ENCODE peak calls at places on chromosomes 5 and 9, in six cellular contexts. F is suprapubic skin, P is GM12878, A is lower lobe of right lung, B is IMR-90, U is ovary. E is an unnamed sample.

GRCh38 chr5:34501840-34502239 is 154.3 kb upstream of the RAI14 start:
- DNase-seq in F (no peak), U (no peak), B (no peak), P (no peak), A (no peak), E (no peak)

GRCh38 chr9:77291714-77292113 is 114.4 kb downstream of the VPS13A start:
- DNase-seq in A (no peak), F (no peak), B (peak; percentile 33), U (no peak), P (no peak), E (peak; percentile 31)

GRCh38 chr9:88533951-88534455 is 975 bp upstream of the NXNL2 start:
- DNase-seq in F (no peak), U (peak; percentile 77), A (peak; percentile 61), B (peak; percentile 57), P (no peak), E (peak; percentile 43)

GRCh38 chr5:138950411-138951011 is 75.4 kb upstream of the LRRTM2 start:
- DNase-seq in B (no peak), U (no peak), A (peak; percentile 68), F (no peak), P (no peak), E (no peak)

GRCh38 chr5:113199122-113199905 is 222.7 kb downstream of the DCP2 start:
- DNase-seq in P (no peak), A (no peak), U (no peak), F (no peak), B (peak; percentile 86), E (peak; percentile 83)

GRCh38 chr5:106331415-106331814 is 1339.3 kb downstream of the EFNA5 start:
- DNase-seq in A (no peak), U (no peak), F (no peak), B (peak; percentile 98), P (no peak), E (peak; percentile 35)

GRCh38 chr9:116891438-116891837 is 204.3 kb downstream of the TRIM32 start:
- DNase-seq in U (no peak), B (no peak), F (no peak), P (no peak), A (no peak), E (no peak)

GRCh38 chr9:5587024-5587423 is 41.9 kb upstream of the RIC1 start:
- DNase-seq in A (no peak), B (peak; percentile 95), F (no peak), U (no peak), P (no peak), E (peak; percentile 70)

DNA sequence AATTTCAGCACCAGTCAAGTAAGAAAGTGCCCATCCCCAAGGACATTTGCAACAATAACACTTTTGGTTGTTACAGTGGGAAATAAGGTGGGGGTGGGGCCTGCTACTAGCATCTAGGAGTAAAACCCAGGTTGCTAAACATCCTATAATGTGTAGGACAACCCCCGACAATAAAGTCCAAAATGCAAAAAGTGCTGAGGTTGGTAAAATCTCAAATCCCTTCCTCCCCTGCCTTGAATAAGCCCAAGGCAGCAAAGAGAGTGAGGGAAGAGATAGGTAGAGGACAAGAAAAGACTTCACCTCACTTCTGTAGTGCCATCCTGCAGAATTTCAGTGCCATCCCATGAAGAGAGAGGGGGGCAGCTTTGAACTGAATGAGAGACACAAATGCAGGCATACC is 117.5 kb upstream of the NIPBL start:
- DNase-seq in U (no peak), F (no peak), P (no peak), B (no peak), A (no peak), E (no peak)
- TF ChIP-seq CTCF in U (no peak), F (no peak), P (no peak), B (no peak), A (no peak), E (no peak)

GRCh38 chr5:150021491-150022162 is 21.1 kb downstream of the HMGXB3 start:
- DNase-seq in U (no peak), F (no peak), A (no peak), B (peak; percentile 19), P (no peak), E (peak; percentile 80)

GRCh38 chr5:150017606-150018005 is 17.1 kb downstream of the HMGXB3 start:
- DNase-seq in P (no peak), F (no peak), A (no peak), U (no peak), B (peak; percentile 66), E (no peak)

GRCh38 chr5:150022681-150023080 is 22.1 kb downstream of the HMGXB3 start:
- DNase-seq in A (no peak), U (no peak), F (no peak), B (no peak), P (no peak), E (no peak)

GRCh38 chr5:150022163-150022540 is 21.6 kb downstream of the HMGXB3 start:
- DNase-seq in B (peak; percentile 87), F (no peak), P (no peak), A (no peak), U (no peak), E (peak; percentile 94)

DNA sequence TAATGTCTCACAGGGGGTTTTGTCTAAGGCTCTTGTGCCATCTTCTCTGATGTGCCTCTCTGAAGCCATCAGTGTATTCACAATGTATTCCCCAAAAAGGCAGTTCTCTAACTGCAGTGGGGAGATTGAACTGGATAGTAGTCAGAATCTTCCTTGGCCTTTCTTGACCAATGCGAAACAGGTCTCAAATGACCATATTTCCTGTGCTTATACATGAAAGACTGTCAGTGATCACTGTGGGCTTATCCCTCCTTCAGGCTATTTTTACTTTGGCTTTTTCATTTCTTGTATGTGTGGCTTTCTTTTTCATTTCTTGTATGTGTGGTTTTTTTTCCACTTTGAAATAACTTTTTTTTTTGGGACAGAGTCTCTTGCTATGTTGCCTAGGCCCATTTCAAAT is 19.7 kb downstream of the HMGXB3 start:
- DNase-seq in F (no peak), P (no peak), B (no peak), U (no peak), A (no peak), E (no peak)
- H3K4me3 ChIP-seq in F (no peak overlapping the region), P (no peak overlapping the region), B (no peak overlapping the region), U (no peak overlapping the region), A (no peak overlapping the region), E (no peak overlapping the region)

DNA sequence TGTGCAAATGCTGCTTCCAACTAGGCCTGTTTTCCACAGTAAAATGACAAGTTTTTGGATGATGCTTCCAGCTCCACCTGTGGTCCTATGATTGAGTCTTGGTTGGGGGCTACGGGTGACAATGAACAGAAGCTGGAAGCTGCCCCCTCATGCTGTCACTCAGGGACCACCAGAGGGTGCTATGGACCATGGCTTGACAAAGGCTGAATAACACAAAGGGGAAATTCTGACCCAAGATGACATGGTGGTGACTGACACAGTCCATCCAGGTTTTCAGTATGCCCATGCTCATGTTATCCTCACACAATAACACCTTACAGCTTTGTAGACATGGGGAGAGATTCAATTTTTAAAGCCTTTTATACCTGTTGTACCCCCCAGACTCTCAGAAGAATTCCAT is 23.9 kb upstream of the SAP30L start:
- DNase-seq in P (no peak), A (no peak), F (no peak), U (no peak), B (peak; percentile 14), E (no peak)
- TF ChIP-seq CTCF in P (peak; percentile 56), A (no peak), F (no peak), U (no peak), B (peak; percentile 41), E (peak; percentile 53)

DNA sequence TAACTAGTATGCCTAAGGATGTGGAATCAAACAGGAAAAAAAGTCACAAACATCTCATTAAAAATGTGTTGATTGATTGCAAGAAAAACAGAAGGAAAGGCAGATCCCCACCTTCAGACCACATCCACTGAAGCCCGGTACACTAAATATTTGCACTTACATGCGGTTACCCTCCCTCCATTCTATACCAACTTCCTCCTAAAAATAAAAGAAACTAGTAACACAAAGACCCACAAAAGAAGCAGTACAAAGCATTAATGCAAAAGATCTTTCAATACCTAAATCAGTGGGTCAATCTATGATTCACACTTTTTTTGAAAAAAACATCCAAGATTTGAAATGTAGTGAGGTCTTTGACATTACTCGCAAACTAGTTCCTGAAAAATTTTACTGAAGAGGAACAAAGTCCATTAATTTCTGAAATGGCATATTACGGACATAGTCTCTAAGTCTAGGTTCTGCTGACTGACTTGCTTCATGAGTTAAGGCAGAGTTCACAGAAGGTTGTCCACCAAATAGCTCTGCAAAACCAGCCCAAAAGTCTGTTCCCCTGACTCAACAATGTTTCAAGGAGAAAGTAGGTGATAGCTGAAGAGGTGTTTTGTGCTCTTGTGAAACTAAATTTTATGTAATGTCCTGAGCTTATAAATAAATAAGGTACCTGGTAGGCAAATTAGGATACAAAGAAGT is 100.7 kb downstream of the PAM start:
- DNase-seq in U (no peak), F (no peak), B (no peak), P (no peak), A (no peak), E (no peak)
- H3K4me3 ChIP-seq in U (no peak overlapping the region), F (no peak overlapping the region), B (no peak overlapping the region), P (no peak overlapping the region), A (no peak overlapping the region), E (no peak overlapping the region)

E was measured in cardiac fibroblast.